ENCODE peak calls at places on chromosome 10, in nine cellular contexts. E is CD8-positive, alpha-beta memory T cell; Z is WERI-Rb-1; N is naive thymus-derived CD4-positive, alpha-beta T cell; P is left ventricle myocardium inferior; J is upper lobe of left lung; S is heart right ventricle; H is right lobe of liver; U is PC-3. O is an unnamed sample. For H3K36me3, the result is how much of the 10 kb centered on the place peaks cover.

GRCh38 chr10:11108356-11108755 is 90.7 kb downstream of the CELF2 start:
- DNase-seq in E (no peak), Z (no peak), N (no peak), P (no peak), J (no peak), S (no peak), H (no peak), U (no peak), O (no peak)

GRCh38 chr10:71406878-71407277 is 10.2 kb downstream of the CDH23 start:
- DNase-seq in E (no peak), Z (no peak), N (no peak), P (no peak), J (no peak), S (no peak), H (no peak), U (no peak), O (no peak)

GRCh38 chr10:46553238-46554049 is 3.0 kb downstream of the GPRIN2 start:
- DNase-seq in E (no peak), Z (peak), N (no peak), P (peak), J (peak), S (peak), H (peak), U (no peak), O (peak)

GRCh38 chr10:117214401-117214800 is 17.1 kb downstream of the KCNK18 start:
- DNase-seq in E (no peak), Z (no peak), N (no peak), P (no peak), J (no peak), S (no peak), H (no peak), U (peak), O (no peak)

GRCh38 chr10:78901694-78902093 is 167.1 kb upstream of the ZMIZ1 start:
- DNase-seq in E (no peak), Z (no peak), N (no peak), P (no peak), J (no peak), S (no peak), H (no peak), U (no peak), O (no peak)

GRCh38 chr10:6211341-6212265 is 8.9 kb downstream of the PFKFB3 start:
- DNase-seq in E (no peak), Z (no peak), N (no peak), P (peak), J (peak), S (no peak), H (no peak), U (no peak), O (no peak)

GRCh38 chr10:109987828-109988227 is 20.0 kb upstream of the ADD3 start:
- DNase-seq in E (no peak), Z (no peak), N (no peak), P (no peak), J (no peak), S (no peak), H (no peak), U (no peak), O (no peak)

GRCh38 chr10:72206511-72207229 is 9.1 kb upstream of the ANAPC16 start:
- DNase-seq in E (no peak), Z (no peak), N (no peak), P (no peak), J (no peak), S (no peak), H (no peak), U (no peak), O (no peak)

GRCh38 chr10:77940627-77941026 is 14.1 kb upstream of the DLG5 start:
- DNase-seq in E (no peak), Z (no peak), N (no peak), P (no peak), J (no peak), S (no peak), H (no peak), U (no peak), O (no peak)

GRCh38 chr10:1434202-1434601 is 303.1 kb downstream of the ADARB2 start:
- DNase-seq in E (no peak), Z (no peak), N (no peak), P (no peak), J (no peak), S (no peak), H (no peak), U (no peak), O (no peak)

GRCh38 chr10:61899045-61899444 is 2.5 kb upstream of the ARID5B start:
- DNase-seq in E (no peak), Z (no peak), N (no peak), P (no peak), J (no peak), S (no peak), H (no peak), U (peak), O (no peak)

GRCh38 chr10:58645762-58646161 is 133.1 kb downstream of the BICC1 start:
- DNase-seq in E (no peak), Z (no peak), N (no peak), P (no peak), J (no peak), S (no peak), H (no peak), U (peak), O (no peak)

GRCh38 chr10:29443745-29444523 is 155.1 kb downstream of the LYZL1 start:
- DNase-seq in E (no peak), Z (peak), N (no peak), P (no peak), J (no peak), S (no peak), H (no peak), U (no peak), O (no peak)

GRCh38 chr10:71741671-71742070 is 22.1 kb upstream of the C10orf105 start:
- DNase-seq in E (no peak), Z (no peak), N (no peak), P (no peak), J (no peak), S (no peak), H (no peak), U (no peak), O (no peak)

GRCh38 chr10:125133706-125134482 is 26.5 kb downstream of the CTBP2 start:
- DNase-seq in E (no peak), Z (no peak), N (no peak), P (no peak), J (no peak), S (no peak), H (no peak), U (no peak), O (no peak)

GRCh38 chr10:110310741-110311140 is 6.0 kb upstream of the SMNDC1 start:
- DNase-seq in E (no peak), Z (peak), N (no peak), P (no peak), J (no peak), S (no peak), H (no peak), U (no peak), O (no peak)

GRCh38 chr10:126921162-126921561 is 15.9 kb downstream of the DOCK1 start:
- DNase-seq in E (no peak), Z (no peak), N (no peak), P (no peak), J (no peak), S (no peak), H (no peak), U (no peak), O (no peak)

GRCh38 chr10:101656915-101657314 is 38.1 kb downstream of the FBXW4 start:
- DNase-seq in E (no peak), Z (no peak), N (no peak), P (no peak), J (no peak), S (no peak), H (no peak), U (no peak), O (no peak)
- H3K36me3 ChIP-seq in E (under half), Z (under half), N (under half), P (half or more), J (under half), S (half or more), H (under half), U (under half), O (under half)

DNA sequence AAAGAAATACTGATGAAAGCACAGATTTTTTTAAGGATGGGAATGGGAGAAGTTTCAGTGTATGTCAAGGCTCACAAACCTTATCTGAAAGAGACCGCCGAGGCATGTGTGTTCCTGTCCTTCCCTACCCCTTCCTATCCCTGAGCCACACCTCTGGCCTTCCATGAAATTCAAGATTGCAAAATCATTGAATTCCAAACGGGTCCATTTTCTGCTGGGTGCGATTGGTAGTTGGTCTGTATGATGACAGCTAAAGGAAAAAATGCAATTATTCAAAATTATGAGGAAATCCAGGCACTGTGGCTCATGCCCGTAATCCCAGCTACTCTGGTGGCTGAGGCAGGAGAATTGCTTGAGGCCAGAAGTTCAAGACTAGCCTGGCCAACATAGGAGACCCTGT is 170.1 kb downstream of the ARHGAP12 start:
- DNase-seq in E (no peak), Z (no peak), N (no peak), P (no peak), J (no peak), S (no peak), H (no peak), U (no peak), O (peak)
- H3K27ac ChIP-seq in E (no peak), Z (no peak), N (no peak), P (peak), J (peak), S (peak), H (peak), U (no peak), O (peak)

GRCh38 chr10:103772096-103772845 is 83.1 kb downstream of the SH3PXD2A start:
- DNase-seq in E (peak), Z (peak), N (peak), P (peak), J (peak), S (peak), H (no peak), U (peak), O (peak)
- H3K4me3 ChIP-seq in E (peak), Z (peak), N (peak), P (peak), J (peak), S (peak), H (peak), U (peak), O (peak)

DNA sequence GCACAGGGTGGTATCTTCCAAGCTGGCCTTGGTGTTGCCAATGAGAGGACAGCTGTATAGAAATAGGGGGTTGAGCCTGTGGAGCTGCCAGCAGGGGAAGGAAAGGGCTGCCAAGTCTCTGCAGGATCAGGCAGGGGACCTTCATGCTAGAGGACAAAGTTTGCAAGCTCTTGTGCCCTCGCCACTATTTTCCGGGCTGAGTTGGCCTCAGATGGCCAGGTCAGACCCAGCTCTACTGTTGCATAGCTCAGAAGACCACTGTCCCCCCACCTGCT is 68.7 kb downstream of the ARHGAP22 start:
- DNase-seq in E (no peak), Z (no peak), N (no peak), P (no peak), J (no peak), S (no peak), H (peak), U (no peak), O (peak)
- H3K36me3 ChIP-seq in E (under half), Z (under half), N (under half), P (under half), J (under half), S (under half), H (under half), U (under half), O (under half)

DNA sequence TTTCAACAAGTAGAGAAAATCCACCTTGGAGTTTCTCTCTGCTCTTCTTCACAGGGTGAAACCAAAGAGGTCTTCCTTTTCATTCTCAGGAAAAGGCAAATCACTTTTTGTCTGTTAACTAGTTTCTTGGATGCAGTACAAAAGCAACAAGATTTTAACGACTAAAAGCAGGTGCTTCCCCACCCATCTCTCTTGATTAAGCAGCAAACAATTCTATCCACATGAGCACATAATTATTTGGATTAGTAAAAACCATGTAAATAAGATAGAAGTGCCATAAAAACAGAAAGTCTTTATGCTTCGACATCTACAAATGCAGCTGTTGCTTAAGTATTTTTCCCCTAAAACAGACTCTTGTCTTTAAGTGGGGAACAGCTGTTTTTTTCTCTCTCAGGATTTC is 37.4 kb downstream of the USP54 start:
- DNase-seq in E (no peak), Z (no peak), N (no peak), P (no peak), J (no peak), S (no peak), H (no peak), U (no peak), O (no peak)
- H3K27ac ChIP-seq in E (no peak), Z (no peak), N (no peak), P (peak), J (no peak), S (no peak), H (no peak), U (no peak), O (peak)